ENCODE peak calls at places on chromosome 10, in eight cellular contexts. M is left ventricle myocardium inferior, I is lower lobe of right lung, H is tibial artery, Y is astrocyte, U is RWPE1, X is colonic mucosa, G is heart right ventricle. T is an unnamed sample.

GRCh38 chr10:120415709-120416330 is 41.2 kb upstream of the PLPP4 start:
- DNase-seq in Y (peak), G (no peak), H (no peak), M (no peak), I (no peak), U (peak), X (no peak), T (no peak)

GRCh38 chr10:27646194-27646593 is 99.4 kb downstream of the MKX start:
- DNase-seq in M (no peak), Y (peak), X (no peak), U (no peak), I (no peak), G (no peak), H (no peak), T (no peak)

GRCh38 chr10:49419005-49419404 is 23.1 kb upstream of the DRGX start:
- DNase-seq in X (no peak), Y (no peak), U (peak), I (peak), M (no peak), G (no peak), H (no peak), T (no peak)

GRCh38 chr10:22976535-22976934 is 48.7 kb downstream of the ARMC3 start:
- DNase-seq in M (no peak), X (no peak), H (no peak), Y (peak), U (no peak), I (no peak), G (no peak), T (no peak)

GRCh38 chr10:137031-137430 is 1.8 kb downstream of the ZMYND11 start:
- DNase-seq in X (no peak), Y (no peak), U (peak), G (no peak), I (no peak), H (no peak), M (no peak), T (no peak)

GRCh38 chr10:110398419-110399162 is 93.9 kb upstream of the SMNDC1 start:
- DNase-seq in H (peak), M (no peak), Y (peak), I (peak), G (no peak), X (peak), U (peak), T (no peak)

GRCh38 chr10:129786216-129786615 is 177.9 kb downstream of the EBF3 start:
- DNase-seq in H (no peak), G (no peak), I (no peak), U (no peak), M (no peak), X (no peak), Y (no peak), T (no peak)

GRCh38 chr10:113027230-113027573 is 77.2 kb downstream of the TCF7L2 start:
- DNase-seq in H (no peak), I (no peak), U (no peak), Y (no peak), G (no peak), M (no peak), X (no peak), T (no peak)

GRCh38 chr10:36802523-36803153 is 322.8 kb upstream of the ANKRD30A start:
- DNase-seq in I (no peak), M (peak), Y (no peak), H (no peak), X (no peak), U (no peak), G (peak), T (peak)

GRCh38 chr10:116044722-116045374 is 228.2 kb downstream of the GFRA1 start:
- DNase-seq in M (peak), H (peak), I (no peak), U (no peak), G (peak), Y (peak), X (no peak), T (no peak)

GRCh38 chr10:124032982-124033886 is 60.2 kb downstream of the CHST15 start:
- DNase-seq in I (no peak), G (no peak), M (no peak), X (no peak), Y (peak), H (no peak), U (no peak), T (no peak)

GRCh38 chr10:49622426-49623425 is 8.9 kb downstream of the CHAT start:
- DNase-seq in U (no peak), M (no peak), G (no peak), Y (no peak), I (no peak), H (no peak), X (no peak), T (no peak)

GRCh38 chr10:79298403-79299244 is 48.6 kb upstream of the PPIF start:
- DNase-seq in M (no peak), Y (peak), G (no peak), I (no peak), U (peak), X (peak), H (peak), T (no peak)

GRCh38 chr10:83166344-83166743 is 973.0 kb upstream of the GHITM start:
- DNase-seq in M (no peak), G (no peak), Y (no peak), X (no peak), I (no peak), H (no peak), U (no peak), T (no peak)
- TF ChIP-seq CTCF in M (no peak), G (no peak), Y (no peak), X (no peak), I (no peak), H (no peak), U (no peak), T (no peak)

DNA sequence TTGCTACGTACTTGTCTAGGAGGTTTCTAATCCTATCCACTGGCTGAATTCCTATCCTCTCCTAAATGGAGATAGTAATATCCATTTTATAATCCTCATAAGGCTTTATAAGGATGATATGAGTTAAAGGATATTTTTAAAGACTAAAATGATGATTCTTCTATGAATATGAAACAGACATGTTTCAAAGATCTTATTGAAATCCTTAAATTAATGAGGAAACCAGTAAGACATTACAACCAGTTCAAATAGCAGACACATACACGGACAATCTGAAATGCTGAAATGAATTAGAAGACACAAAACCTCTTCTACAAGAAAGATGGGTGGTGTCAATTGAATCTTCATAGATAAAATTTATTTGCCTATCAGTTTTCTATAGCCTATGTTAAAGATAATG is 132.9 kb upstream of the ANK3 start:
- DNase-seq in M (no peak), H (no peak), U (no peak), Y (no peak), I (no peak), X (no peak), G (no peak), T (no peak)
- H3K27ac ChIP-seq in M (no peak), H (no peak), U (no peak), Y (peak), I (no peak), X (no peak), G (no peak), T (no peak)

GRCh38 chr10:4151466-4151865 is 366.5 kb upstream of the KLF6 start:
- DNase-seq in X (no peak), G (no peak), Y (no peak), M (no peak), H (no peak), U (no peak), I (no peak), T (no peak)
- TF ChIP-seq CTCF in X (no peak), G (peak), Y (no peak), M (no peak), H (no peak), U (no peak), I (no peak), T (no peak)

DNA sequence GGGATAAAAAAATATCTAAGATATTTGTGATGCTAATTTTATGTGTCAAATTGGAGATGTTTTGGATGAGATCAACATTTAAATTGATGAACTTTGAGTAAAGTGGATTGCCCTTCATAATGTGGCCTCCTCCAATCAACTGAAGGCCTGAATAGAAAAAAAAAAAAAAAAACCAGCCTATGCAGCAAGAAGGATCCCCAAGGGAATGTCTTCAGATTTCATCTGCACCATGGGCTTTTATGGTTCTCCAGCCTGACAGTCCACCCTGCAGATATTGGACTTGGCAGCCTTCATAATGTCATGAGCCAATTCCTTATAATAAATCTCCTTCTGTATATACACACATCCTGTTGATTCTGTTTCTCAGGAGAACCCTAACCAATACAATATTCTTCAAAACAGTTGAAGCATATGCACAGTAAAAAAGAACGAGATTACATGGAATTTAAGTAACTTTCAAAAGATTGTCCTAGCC is 316.9 kb upstream of the PLXDC2 start:
- DNase-seq in H (no peak), G (no peak), U (no peak), Y (no peak), X (no peak), M (no peak), I (no peak), T (no peak)
- H3K27ac ChIP-seq in H (no peak), G (no peak), U (no peak), Y (no peak), X (no peak), M (no peak), I (no peak), T (no peak)

GRCh38 chr10:99977916-99978315 is 31.8 kb downstream of the DNMBP start:
- DNase-seq in G (no peak), Y (peak), H (no peak), I (no peak), X (no peak), U (no peak), M (no peak), T (no peak)

GRCh38 chr10:99975942-99976809 is 33.6 kb downstream of the DNMBP start:
- DNase-seq in H (no peak), Y (peak), X (no peak), I (no peak), U (no peak), M (no peak), G (no peak), T (peak)

GRCh38 chr10:99975106-99975829 is 34.5 kb downstream of the DNMBP start:
- DNase-seq in U (no peak), X (no peak), I (no peak), G (no peak), Y (no peak), H (no peak), M (no peak), T (no peak)

GRCh38 chr10:99976886-99977391 is 32.8 kb downstream of the DNMBP start:
- DNase-seq in X (no peak), Y (peak), M (no peak), U (peak), H (peak), I (no peak), G (no peak), T (no peak)

GRCh38 chr10:99973190-99973589 is 36.6 kb downstream of the DNMBP start:
- DNase-seq in X (no peak), H (no peak), G (no peak), I (no peak), Y (no peak), U (no peak), M (no peak), T (no peak)
- TF ChIP-seq CTCF in X (peak), H (no peak), G (peak), I (peak), Y (peak), U (peak), M (peak), T (peak)

DNA sequence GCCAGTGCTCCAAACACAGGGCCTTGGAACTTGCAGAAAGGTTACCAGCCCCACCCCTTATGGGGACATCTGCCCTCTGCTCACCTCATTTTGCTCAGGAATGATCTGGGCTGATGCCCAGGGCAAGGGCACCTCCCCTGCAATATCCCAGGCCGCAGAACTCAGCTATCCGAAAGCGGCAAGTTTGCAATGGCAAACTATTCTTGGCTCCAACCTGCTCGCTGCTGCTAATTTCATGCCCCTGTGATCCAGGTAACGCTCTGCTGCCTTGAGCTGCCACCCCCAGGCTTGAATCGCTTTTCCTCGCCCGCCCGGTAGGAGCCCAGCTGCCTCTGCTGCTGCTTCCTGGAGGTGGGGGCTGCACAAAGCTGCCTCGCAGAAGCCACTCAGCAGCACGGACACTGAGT is 18.2 kb downstream of the SLC29A3 start:
- DNase-seq in G (no peak), Y (no peak), X (peak), H (no peak), U (no peak), M (no peak), I (no peak), T (no peak)
- H3K27ac ChIP-seq in G (no peak), Y (no peak), X (no peak), H (no peak), U (no peak), M (no peak), I (no peak), T (no peak)

T was measured in heart left ventricle.